ENCODE peak calls at places on chromosome 6, in five cellular contexts. U, H, Y, K and R are unnamed samples. For H3K4me1, the result is how much of the 10 kb centered on the place peaks cover.

GRCh38 chr6:30688569-30688968 is 2.1 kb upstream of the PPP1R18 start:
- DNase-seq in Y (no peak), K (no peak), H (no peak), U (no peak), R (no peak)

GRCh38 chr6:119614138-119614537 is 264.6 kb upstream of the MAN1A1 start:
- DNase-seq in U (no peak), Y (no peak), H (no peak), K (no peak), R (no peak)

GRCh38 chr6:47653706-47654105 is 44.7 kb upstream of the ADGRF4 start:
- DNase-seq in K (no peak), Y (no peak), U (no peak), H (no peak), R (no peak)

GRCh38 chr6:71509142-71509541 is 220.5 kb downstream of the OGFRL1 start:
- DNase-seq in Y (no peak), U (no peak), K (no peak), H (no peak), R (no peak)

GRCh38 chr6:453152-453551 is 61.6 kb downstream of the IRF4 start:
- DNase-seq in Y (peak), U (peak), K (no peak), H (no peak), R (no peak)

GRCh38 chr6:75219213-75219612 is 13.4 kb upstream of the COL12A1 start:
- DNase-seq in K (no peak), Y (no peak), U (no peak), H (no peak), R (no peak)

GRCh38 chr6:56816393-56816792 is 138.5 kb upstream of the BEND6 start:
- DNase-seq in U (no peak), H (no peak), K (no peak), Y (no peak), R (no peak)

GRCh38 chr6:95847061-95847460 is 168.7 kb upstream of the FUT9 start:
- DNase-seq in H (no peak), U (no peak), Y (no peak), K (no peak), R (peak)

GRCh38 chr6:129104131-129104530 is 221.2 kb downstream of the LAMA2 start:
- DNase-seq in K (no peak), U (no peak), H (no peak), Y (peak), R (no peak)

GRCh38 chr6:3009930-3010329 is 10.2 kb downstream of the NQO2 start:
- DNase-seq in K (no peak), Y (no peak), H (no peak), U (no peak), R (no peak)

GRCh38 chr6:5529733-5530132 is 268.4 kb downstream of the FARS2 start:
- DNase-seq in K (no peak), H (no peak), U (no peak), Y (peak), R (no peak)

GRCh38 chr6:127302728-127303675 is 36.3 kb downstream of the RNF146 start:
- DNase-seq in H (peak), U (peak), Y (peak), K (peak), R (peak)

GRCh38 chr6:45460166-45460565 is 82.4 kb upstream of the SUPT3H start:
- DNase-seq in K (no peak), U (no peak), H (no peak), Y (no peak), R (no peak)

GRCh38 chr6:168428052-168428829 is 12.7 kb upstream of the SMOC2 start:
- DNase-seq in H (no peak), K (no peak), U (no peak), Y (no peak), R (peak)

GRCh38 chr6:106702451-106703110 is 73.2 kb downstream of the QRSL1 start:
- DNase-seq in Y (no peak), H (peak), K (no peak), U (no peak), R (no peak)

GRCh38 chr6:93350774-93351173 is 68.6 kb downstream of the EPHA7 start:
- DNase-seq in H (no peak), U (no peak), Y (no peak), K (no peak), R (no peak)

GRCh38 chr6:123838612-123839279 is 35.1 kb downstream of the NKAIN2 start:
- DNase-seq in H (no peak), Y (no peak), U (no peak), K (no peak), R (no peak)

GRCh38 chr6:34566830-34567546 is 10.9 kb upstream of the SPDEF start:
- DNase-seq in U (no peak), H (no peak), K (no peak), Y (no peak), R (no peak)

GRCh38 chr6:17429381-17430061 is 36.1 kb downstream of the CAP2 start:
- DNase-seq in Y (peak), H (no peak), U (no peak), K (no peak), R (no peak)

GRCh38 chr6:84568971-84569370 is 195.4 kb downstream of the TBX18 start:
- DNase-seq in Y (peak), K (peak), U (no peak), H (no peak), R (peak)

GRCh38 chr6:37047421-37047931 is 42.0 kb downstream of the FGD2 start:
- DNase-seq in U (no peak), Y (no peak), K (no peak), H (peak), R (no peak)
- H3K4me1 ChIP-seq in U (under half), Y (under half), K (under half), H (half or more), R (under half)

GRCh38 chr6:137237413-137238170 is 18.4 kb upstream of the IFNGR1 start:
- DNase-seq in H (no peak), K (no peak), Y (peak), U (no peak), R (no peak)

GRCh38 chr6:137236581-137237355 is 17.6 kb upstream of the IFNGR1 start:
- DNase-seq in K (no peak), H (no peak), U (no peak), Y (no peak), R (no peak)

GRCh38 chr6:137240168-137240567 is 21.0 kb upstream of the IFNGR1 start:
- DNase-seq in U (no peak), H (no peak), Y (peak), K (no peak), R (no peak)

GRCh38 chr6:137246164-137246563 is 27.0 kb upstream of the IFNGR1 start:
- DNase-seq in Y (no peak), U (no peak), H (no peak), K (no peak), R (no peak)

GRCh38 chr6:137241481-137242011 is 22.4 kb upstream of the IFNGR1 start:
- DNase-seq in Y (peak), H (no peak), K (no peak), U (no peak), R (no peak)
- H3K27ac ChIP-seq in Y (no peak), H (no peak), K (no peak), U (no peak), R (no peak)

GRCh38 chr6:132333639-132334516 is 67.4 kb downstream of the MOXD1 start:
- DNase-seq in K (peak), H (no peak), U (peak), Y (peak), R (no peak)
- H2AFZ ChIP-seq in K (peak), H (no peak), U (no peak), Y (no peak), R (no peak)

GRCh38 chr6:54010340-54011276 is 100.6 kb upstream of the MLIP start:
- DNase-seq in H (no peak), U (no peak), Y (peak), K (no peak), R (no peak)

GRCh38 chr6:54013966-54014365 is 97.3 kb upstream of the MLIP start:
- DNase-seq in Y (no peak), H (no peak), U (no peak), K (no peak), R (no peak)

GRCh38 chr6:54011277-54011648 is 100.0 kb upstream of the MLIP start:
- DNase-seq in K (no peak), Y (no peak), U (no peak), H (no peak), R (no peak)

GRCh38 chr6:54008589-54008988 is 102.7 kb upstream of the MLIP start:
- DNase-seq in K (no peak), Y (no peak), H (no peak), U (no peak), R (no peak)

GRCh38 chr6:54009052-54009654 is 102.1 kb upstream of the MLIP start:
- DNase-seq in Y (no peak), H (no peak), U (no peak), K (no peak), R (no peak)
- H3K4me1 ChIP-seq in Y (under half), H (under half), U (under half), K (under half), R (under half)